ENCODE peak calls at places on chromosomes 6 and 20, in six cellular contexts. T is HTR-8/SVneo, C is Ammon's horn, Q is Caki2, U is RWPE1, Z is iris pigment epithelial cell. D is an unnamed sample.

GRCh38 chr6:125048274-125048673 is 86.0 kb downstream of the RNF217 start:
- DNase-seq in U (no peak), Z (peak), T (no peak), Q (no peak), C (no peak), D (no peak)

GRCh38 chr6:49550413-49551125 is at the start of gene C6orf141:
- DNase-seq in Q (no peak), Z (no peak), T (peak), C (no peak), U (peak), D (peak)

GRCh38 chr20:62734881-62735280 is 26.2 kb downstream of the NTSR1 start:
- DNase-seq in T (no peak), Q (no peak), U (no peak), Z (no peak), C (no peak), D (no peak)

GRCh38 chr6:160733045-160733646 is 31.1 kb downstream of the PLG start:
- DNase-seq in Q (peak), Z (peak), C (peak), T (no peak), U (peak), D (peak)

GRCh38 chr20:313948-314347 is 11.4 kb upstream of the SOX12 start:
- DNase-seq in U (peak), Z (peak), Q (peak), T (no peak), C (no peak), D (no peak)

GRCh38 chr20:32594204-32594603 is 9.1 kb upstream of the NOL4L start:
- DNase-seq in C (no peak), Z (no peak), T (no peak), U (no peak), Q (no peak), D (no peak)

GRCh38 chr20:35838213-35838612 is 66.4 kb downstream of the PHF20 start:
- DNase-seq in C (no peak), U (no peak), Z (no peak), Q (no peak), T (no peak), D (no peak)

GRCh38 chr6:89071036-89071435 is 9.5 kb upstream of the PNRC1 start:
- DNase-seq in Q (no peak), C (no peak), Z (no peak), U (no peak), T (no peak), D (no peak)

GRCh38 chr6:6722195-6722594 is 133.7 kb downstream of the LY86 start:
- DNase-seq in C (no peak), Z (no peak), Q (no peak), T (no peak), U (no peak), D (no peak)

GRCh38 chr20:8150591-8150990 is 18.5 kb downstream of the PLCB1 start:
- DNase-seq in Z (no peak), U (no peak), C (no peak), T (no peak), Q (no peak), D (no peak)

GRCh38 chr6:26556263-26557070 is 18.3 kb downstream of the HMGN4 start:
- DNase-seq in T (no peak), Q (peak), C (peak), U (no peak), Z (peak), D (no peak)

GRCh38 chr20:63322923-63323253 is 29.9 kb downstream of the COL20A1 start:
- DNase-seq in Q (no peak), Z (no peak), T (no peak), C (no peak), U (no peak), D (no peak)

GRCh38 chr20:56249244-56249955 is 868 bp downstream of the MC3R start:
- DNase-seq in Q (peak), T (no peak), Z (peak), C (peak), U (peak), D (peak)

GRCh38 chr6:169848946-169849345 is 97.5 kb downstream of the ERMARD start:
- DNase-seq in T (no peak), U (no peak), Z (no peak), Q (no peak), C (no peak), D (no peak)

GRCh38 chr20:38373231-38373867 is 27.1 kb downstream of the LBP start:
- DNase-seq in C (no peak), U (no peak), Z (peak), Q (no peak), T (no peak), D (no peak)

GRCh38 chr6:83696674-83697073 is 12.2 kb downstream of the SNAP91 start:
- DNase-seq in Q (no peak), C (no peak), T (no peak), U (peak), Z (no peak), D (no peak)

GRCh38 chr6:3749991-3750323 is 1.6 kb downstream of the PXDC1 start:
- DNase-seq in U (peak), Q (peak), T (peak), Z (peak), C (no peak), D (peak)

GRCh38 chr20:53406580-53406979 is 187.1 kb downstream of the ZNF217 start:
- DNase-seq in Z (no peak), T (no peak), Q (no peak), C (no peak), U (no peak), D (no peak)

GRCh38 chr20:50728981-50729874 is 2.2 kb upstream of the PARD6B start:
- DNase-seq in C (no peak), Q (peak), T (no peak), Z (no peak), U (peak), D (no peak)

GRCh38 chr6:170516783-170517616 is 36.1 kb downstream of the PSMB1 start:
- DNase-seq in Z (peak), C (peak), U (peak), Q (peak), T (peak), D (peak)

GRCh38 chr20:3710703-3711417 is 1.5 kb downstream of the SIGLEC1 start:
- DNase-seq in Q (peak), Z (peak), C (peak), U (peak), T (peak), D (peak)

GRCh38 chr6:93282521-93283031 is 136.8 kb downstream of the EPHA7 start:
- DNase-seq in C (no peak), Q (no peak), Z (no peak), T (no peak), U (no peak), D (no peak)

GRCh38 chr6:102670756-102671155 is 1277.2 kb downstream of the GRIK2 start:
- DNase-seq in Q (no peak), Z (no peak), C (no peak), T (no peak), U (no peak), D (no peak)

D was measured in GM13976.